ENCODE peak calls at places on chromosomes 4 and X, in four cellular contexts. M is RWPE2, W is vagina, X is WERI-Rb-1. G is an unnamed sample.
A peak's percentile ranks its signal among the peaks of the same experiment; 100 is the strongest.

GRCh38 chr4:12488672-12489071 is 995.5 kb downstream of the RAB28 start:
- DNase-seq in X (no peak), W (no peak), M (no peak), G (no peak)

GRCh38 chrX:7088968-7089615 is 58.4 kb upstream of the STS start:
- DNase-seq in X (peak; percentile 69), M (no peak), W (no peak), G (peak; percentile 56)

GRCh38 chr4:142550955-142551354 is 295.1 kb downstream of the INPP4B start:
- DNase-seq in M (no peak), W (no peak), X (no peak), G (no peak)

GRCh38 chr4:111988514-111988913 is 156.7 kb upstream of the FAM241A start:
- DNase-seq in X (no peak), M (no peak), W (no peak), G (no peak)

GRCh38 chr4:139593091-139593564 is 37.1 kb upstream of the SETD7 start:
- DNase-seq in W (no peak), M (no peak), X (no peak), G (no peak)

GRCh38 chr4:43932448-43932847 is 516.2 kb downstream of the KCTD8 start:
- DNase-seq in X (no peak), W (no peak), M (no peak), G (no peak)

GRCh38 chrX:12970691-12971202 is 4.2 kb upstream of the TMSB4X start:
- DNase-seq in W (no peak), M (no peak), X (peak; percentile 45), G (peak; percentile 70)

GRCh38 chrX:103685396-103685795 is 1.1 kb downstream of the MORF4L2 start:
- DNase-seq in M (no peak), W (no peak), X (no peak), G (no peak)

GRCh38 chrX:71543316-71543715 is 10.4 kb downstream of the OGT start:
- DNase-seq in X (no peak), M (no peak), W (no peak), G (no peak)

GRCh38 chr4:15336410-15337184 is 91.2 kb upstream of the C1QTNF7 start:
- DNase-seq in M (no peak), W (no peak), X (no peak), G (no peak)

GRCh38 chr4:137263206-137263605 is 269.1 kb downstream of the PCDH18 start:
- DNase-seq in W (no peak), M (no peak), X (no peak), G (no peak)

GRCh38 chrX:39633293-39633692 is 464.5 kb downstream of the BCOR start:
- DNase-seq in W (no peak), X (no peak), M (no peak), G (no peak)

GRCh38 chrX:37879692-37880091 is 32.3 kb upstream of the DYNLT3 start:
- DNase-seq in M (no peak), X (no peak), W (no peak), G (no peak)

GRCh38 chrX:155094468-155095061 is 23.3 kb downstream of the BRCC3 start:
- DNase-seq in X (peak; percentile 33), M (no peak), W (no peak), G (peak; percentile 2)

GRCh38 chrX:67094061-67094460 is 449.8 kb upstream of the AR start:
- DNase-seq in W (no peak), X (no peak), M (no peak), G (no peak)

GRCh38 chr4:16079046-16079445 is 4.8 kb downstream of the PROM1 start:
- DNase-seq in M (no peak), W (no peak), X (peak; percentile 80), G (no peak)

GRCh38 chr4:88618782-88619485 is 26.7 kb downstream of the HERC3 start:
- DNase-seq in M (no peak), X (no peak), W (no peak), G (no peak)

GRCh38 chr4:113657834-113658233 is 103.7 kb downstream of the CAMK2D start:
- DNase-seq in W (no peak), X (no peak), M (no peak), G (no peak)

GRCh38 chrX:151754641-151755215 is 20.2 kb downstream of the CNGA2 start:
- DNase-seq in M (no peak), W (no peak), X (no peak), G (no peak)

GRCh38 chr4:176189891-176190795 is 5.2 kb downstream of the SPATA4 start:
- DNase-seq in X (no peak), W (no peak), M (no peak), G (no peak)

GRCh38 chrX:12779534-12779933 is 11.7 kb upstream of the PRPS2 start:
- DNase-seq in W (no peak), X (no peak), M (no peak), G (no peak)

GRCh38 chrX:31255310-31256033 is 183.6 kb upstream of the FTHL17 start:
- DNase-seq in X (no peak), W (no peak), M (no peak), G (no peak)

GRCh38 chr4:136121431-136121830 is 1410.9 kb downstream of the PCDH18 start:
- DNase-seq in W (no peak), M (no peak), X (no peak), G (no peak)

GRCh38 chr4:125317526-125317880 is 2.7 kb downstream of the FAT4 start:
- DNase-seq in X (peak; percentile 87), W (no peak), M (no peak), G (no peak)

GRCh38 chr4:128574706-128575105 is 234.8 kb upstream of the JADE1 start:
- DNase-seq in M (no peak), X (peak; percentile 81), W (no peak), G (peak; percentile 1)

GRCh38 chr4:106763044-106763443 is 273.1 kb downstream of the DKK2 start:
- DNase-seq in M (no peak), X (no peak), W (peak; percentile 65), G (no peak)

GRCh38 chrX:31420302-31420701 is 348.5 kb upstream of the FTHL17 start:
- DNase-seq in X (no peak), W (no peak), M (no peak), G (no peak)

GRCh38 chrX:86137071-86137470 is 11.2 kb upstream of the DACH2 start:
- DNase-seq in M (no peak), X (no peak), W (no peak), G (no peak)

GRCh38 chr4:136706942-136707341 is 825.4 kb downstream of the PCDH18 start:
- DNase-seq in W (no peak), M (no peak), X (no peak), G (no peak)

GRCh38 chr4:151671541-151672059 is 89.2 kb downstream of the GATB start:
- DNase-seq in M (no peak), X (peak; percentile 74), W (no peak), G (no peak)

GRCh38 chr4:88211473-88212252 is 53.2 kb upstream of the ABCG2 start:
- DNase-seq in X (peak; percentile 15), M (no peak), W (no peak), G (peak; percentile 42)

GRCh38 chrX:102345916-102346315 is 93.9 kb downstream of the NXF2B start:
- DNase-seq in M (no peak), W (peak; percentile 49), X (peak; percentile 57), G (peak; percentile 46)

DNA sequence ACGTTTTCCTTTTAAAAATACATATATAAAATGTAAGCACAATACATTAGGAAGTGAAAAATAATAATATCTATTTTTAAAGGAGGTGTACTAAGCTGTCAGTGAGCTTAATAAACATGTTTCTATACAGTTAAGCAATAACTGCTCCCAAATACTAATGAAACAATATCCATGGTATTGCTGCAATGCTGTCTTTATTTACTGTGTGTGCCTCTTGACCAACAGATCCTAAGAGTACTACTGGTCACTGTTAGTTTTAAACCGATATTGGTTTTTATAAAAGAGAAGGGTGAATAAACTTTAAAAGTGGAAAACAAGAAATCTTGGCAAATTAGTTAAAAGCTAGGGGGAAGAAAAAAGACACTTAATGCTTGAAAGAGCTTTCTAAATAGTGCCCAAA is 1029.0 kb downstream of the FSTL5 start:
- DNase-seq in M (no peak), X (no peak), W (no peak), G (no peak)
- TF ChIP-seq CTCF in M (no peak), X (no peak), W (no peak), G (no peak)

DNA sequence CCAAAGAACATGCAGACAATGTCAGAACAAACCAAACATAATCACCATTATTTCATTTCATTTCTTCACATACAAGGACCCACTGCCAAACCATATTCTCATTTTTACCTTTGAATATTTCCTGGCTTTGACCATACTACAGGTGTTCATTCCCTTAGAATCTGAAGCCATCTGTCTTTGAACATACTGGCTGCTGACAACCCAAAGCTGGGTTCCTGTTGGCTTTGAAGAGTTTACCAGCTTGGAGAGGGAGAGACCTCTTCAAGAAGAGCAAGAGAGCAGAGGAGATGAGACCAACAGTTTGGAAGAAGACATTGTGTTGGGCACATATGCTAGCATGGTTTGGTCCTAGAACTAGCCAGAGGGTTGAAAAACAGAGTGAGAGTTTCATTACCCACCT is 145.6 kb upstream of the KCNIP4 start:
- DNase-seq in X (no peak), M (no peak), W (no peak), G (no peak)
- H3K27me3 ChIP-seq in X (no peaks in the 10 kb centered on the region), M (no peaks in the 10 kb centered on the region), W (no peaks in the 10 kb centered on the region), G (no peaks in the 10 kb centered on the region)

GRCh38 chrX:49846004-49846403 is 16.9 kb downstream of the PAGE4 start:
- DNase-seq in X (no peak), W (no peak), M (no peak), G (no peak)
- H3K9me3 ChIP-seq in X (no peaks in the 10 kb centered on the region), W (no peaks in the 10 kb centered on the region), M (no peaks in the 10 kb centered on the region), G (no peaks in the 10 kb centered on the region)

DNA sequence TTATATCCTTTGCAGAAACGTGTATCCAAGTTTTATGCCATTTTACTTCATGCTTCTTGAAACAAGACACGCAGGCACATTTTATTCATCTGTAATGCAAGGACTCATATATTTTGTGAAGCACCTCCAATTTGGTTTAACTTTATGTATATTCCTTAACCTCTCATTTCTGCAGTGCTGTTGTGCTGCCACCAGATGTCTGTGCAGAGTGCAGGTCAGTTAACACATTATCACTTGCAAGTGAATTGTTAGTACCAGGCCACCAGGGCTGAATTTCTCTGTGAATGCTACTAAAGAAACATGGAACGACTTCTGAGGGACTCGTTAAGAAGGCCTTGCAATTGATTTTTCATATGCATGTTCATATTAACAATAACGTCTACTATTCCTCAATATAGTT is 770.4 kb downstream of the NLGN4X start:
- DNase-seq in W (no peak), X (peak; percentile 10), M (no peak), G (no peak)
- TF ChIP-seq CTCF in W (no peak), X (no peak), M (peak; percentile 32), G (no peak)

GRCh38 chr4:3802571-3803474 is 36.6 kb downstream of the ADRA2C start:
- DNase-seq in X (no peak), M (no peak), W (no peak), G (no peak)

GRCh38 chr4:3805026-3805425 is 38.8 kb downstream of the ADRA2C start:
- DNase-seq in M (no peak), W (no peak), X (no peak), G (no peak)

GRCh38 chr4:3803475-3803847 is 37.3 kb downstream of the ADRA2C start:
- DNase-seq in X (no peak), M (no peak), W (no peak), G (no peak)

GRCh38 chr4:3805731-3806130 is 39.5 kb downstream of the ADRA2C start:
- DNase-seq in M (no peak), X (no peak), W (no peak), G (no peak)

DNA sequence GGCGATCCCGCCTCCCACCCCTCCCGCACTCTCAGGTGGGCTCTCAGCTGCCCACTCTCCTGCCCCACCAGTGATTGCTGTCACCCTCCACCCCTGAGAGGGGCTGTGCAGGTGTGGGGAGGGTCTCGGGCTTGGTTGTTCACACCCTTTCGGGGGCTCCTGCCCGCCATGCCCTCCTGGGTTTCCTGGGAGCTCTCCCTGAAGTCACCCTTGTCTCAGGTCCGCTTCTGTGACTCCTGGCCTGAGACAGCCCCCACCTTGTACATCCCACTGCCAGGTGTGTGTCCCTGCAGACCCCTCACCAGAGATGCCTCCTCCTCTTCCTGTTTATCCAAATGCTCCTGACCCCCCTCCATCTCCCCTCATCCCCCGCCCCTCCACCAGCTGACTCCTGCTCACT is 37.8 kb downstream of the ADRA2C start:
- DNase-seq in X (no peak), M (no peak), W (no peak), G (no peak)
- H3K27me3 ChIP-seq in X (no peaks in the 10 kb centered on the region), M (peaks cover 52% of the 10 kb centered on the region), W (no peaks in the 10 kb centered on the region), G (peaks cover 6% of the 10 kb centered on the region)

GRCh38 chr4:97656034-97656720 is 487.1 kb downstream of the STPG2 start:
- DNase-seq in X (no peak), M (no peak), W (no peak), G (no peak)
- H3K9me3 ChIP-seq in X (no peaks in the 10 kb centered on the region), M (no peaks in the 10 kb centered on the region), W (no peaks in the 10 kb centered on the region), G (no peaks in the 10 kb centered on the region)